ENCODE peak calls at places on chromosomes 7 and 10, in seven cellular contexts. Y, V, D, K, W, X and Z are unnamed samples.

GRCh38 chr10:56319386-56319785 is 41.7 kb downstream of the ZWINT start:
- DNase-seq in Y (no peak), V (no peak), D (no peak), K (peak), W (no peak), X (peak), Z (no peak)

GRCh38 chr7:156116514-156116913 is 304.3 kb upstream of the SHH start:
- DNase-seq in Y (no peak), V (no peak), D (no peak), K (no peak), W (no peak), X (no peak), Z (no peak)

GRCh38 chr10:24390146-24390700 is 181.3 kb downstream of the KIAA1217 start:
- DNase-seq in Y (no peak), V (no peak), D (no peak), K (no peak), W (no peak), X (no peak), Z (no peak)

GRCh38 chr10:103583871-103584215 is 90.3 kb downstream of the NEURL1 start:
- DNase-seq in Y (no peak), V (no peak), D (no peak), K (no peak), W (no peak), X (no peak), Z (no peak)

GRCh38 chr7:26850193-26850651 is 14.2 kb downstream of the SKAP2 start:
- DNase-seq in Y (no peak), V (no peak), D (no peak), K (peak), W (no peak), X (peak), Z (no peak)

GRCh38 chr10:24871501-24871900 is 80.9 kb downstream of the PRTFDC1 start:
- DNase-seq in Y (no peak), V (no peak), D (no peak), K (no peak), W (no peak), X (no peak), Z (no peak)

GRCh38 chr7:105651798-105652197 is 70.5 kb upstream of the EFCAB10 start:
- DNase-seq in Y (no peak), V (no peak), D (no peak), K (no peak), W (no peak), X (no peak), Z (no peak)

GRCh38 chr7:111730476-111731300 is 168.4 kb upstream of the IMMP2L start:
- DNase-seq in Y (no peak), V (no peak), D (no peak), K (peak), W (peak), X (peak), Z (no peak)

GRCh38 chr10:88525371-88526079 is 57.6 kb downstream of the RNLS start:
- DNase-seq in Y (no peak), V (no peak), D (no peak), K (peak), W (no peak), X (peak), Z (no peak)

GRCh38 chr10:92753865-92754264 is 64.1 kb downstream of the HHEX start:
- DNase-seq in Y (no peak), V (no peak), D (no peak), K (no peak), W (no peak), X (no peak), Z (no peak)

GRCh38 chr7:75727881-75728592 is 10.7 kb downstream of the HIP1 start:
- DNase-seq in Y (peak), V (no peak), D (no peak), K (peak), W (no peak), X (no peak), Z (peak)

GRCh38 chr7:410395-410910 is 109.2 kb downstream of the PDGFA start:
- DNase-seq in Y (no peak), V (no peak), D (no peak), K (no peak), W (no peak), X (no peak), Z (no peak)

GRCh38 chr7:139682136-139683013 is 95.4 kb downstream of the HIPK2 start:
- DNase-seq in Y (no peak), V (no peak), D (no peak), K (peak), W (no peak), X (peak), Z (no peak)

GRCh38 chr10:104342941-104343411 is 4.7 kb upstream of the ITPRIP start:
- DNase-seq in Y (no peak), V (no peak), D (no peak), K (peak), W (no peak), X (peak), Z (no peak)

GRCh38 chr10:101380353-101381017 is 26.5 kb downstream of the BTRC start:
- DNase-seq in Y (no peak), V (no peak), D (no peak), K (peak), W (no peak), X (peak), Z (no peak)

GRCh38 chr10:1957057-1957456 is 219.7 kb upstream of the ADARB2 start:
- DNase-seq in Y (no peak), V (no peak), D (no peak), K (no peak), W (no peak), X (no peak), Z (no peak)